ENCODE peak calls at places on chromosome 21, in five cellular contexts. I, X, Y, G and B are unnamed samples.

GRCh38 chr21:26777166-26777565 is 68.0 kb downstream of the ADAMTS1 start:
- DNase-seq in I (no peak), X (no peak), Y (no peak), G (no peak), B (no peak)

GRCh38 chr21:15841856-15842564 is 112.2 kb downstream of the USP25 start:
- DNase-seq in I (no peak), X (no peak), Y (no peak), G (peak), B (no peak)

GRCh38 chr21:26210614-26211013 is 40.0 kb upstream of the APP start:
- DNase-seq in I (no peak), X (no peak), Y (no peak), G (no peak), B (no peak)

GRCh38 chr21:26881504-26882228 is 36.5 kb upstream of the ADAMTS1 start:
- DNase-seq in I (no peak), X (no peak), Y (no peak), G (peak), B (no peak)

GRCh38 chr21:36478207-36478701 is 1.7 kb downstream of the CLDN14 start:
- DNase-seq in I (no peak), X (no peak), Y (peak), G (peak), B (no peak)

GRCh38 chr21:44623575-44623974 is 3.3 kb upstream of the KRTAP10-9 start:
- DNase-seq in I (no peak), X (no peak), Y (no peak), G (no peak), B (no peak)

GRCh38 chr21:28781602-28782274 is 210.9 kb downstream of the LTN1 start:
- DNase-seq in I (no peak), X (no peak), Y (no peak), G (peak), B (peak)

GRCh38 chr21:43917515-43918384 is 52.7 kb downstream of the AGPAT3 start:
- DNase-seq in I (peak), X (no peak), Y (no peak), G (no peak), B (peak)

GRCh38 chr21:37546949-37547614 is 180.5 kb downstream of the DYRK1A start:
- DNase-seq in I (no peak), X (no peak), Y (no peak), G (peak), B (peak)

GRCh38 chr21:33362044-33362555 is 37.3 kb downstream of the IFNAR1 start:
- DNase-seq in I (no peak), X (no peak), Y (no peak), G (no peak), B (no peak)
- TF ChIP-seq POLR2A in I (no peak), X (no peak), Y (no peak), G (no peak), B (peak)

GRCh38 chr21:42370894-42371654 is 4.7 kb upstream of the TFF1 start:
- DNase-seq in I (no peak), X (no peak), Y (no peak), G (no peak), B (no peak)
- TF ChIP-seq POLR2A in I (no peak), X (no peak), Y (no peak), G (no peak), B (no peak)

GRCh38 chr21:41166947-41167346 is 1.0 kb upstream of the BACE2 start:
- DNase-seq in I (no peak), X (peak), Y (no peak), G (no peak), B (no peak)

GRCh38 chr21:41169258-41169576 is 1.3 kb downstream of the BACE2 start:
- DNase-seq in I (no peak), X (no peak), Y (no peak), G (no peak), B (no peak)

GRCh38 chr21:41169701-41170100 is 1.7 kb downstream of the BACE2 start:
- DNase-seq in I (no peak), X (no peak), Y (no peak), G (no peak), B (no peak)

GRCh38 chr21:41168391-41169257 is 664 bp downstream of the BACE2 start:
- DNase-seq in I (peak), X (peak), Y (peak), G (peak), B (no peak)

DNA sequence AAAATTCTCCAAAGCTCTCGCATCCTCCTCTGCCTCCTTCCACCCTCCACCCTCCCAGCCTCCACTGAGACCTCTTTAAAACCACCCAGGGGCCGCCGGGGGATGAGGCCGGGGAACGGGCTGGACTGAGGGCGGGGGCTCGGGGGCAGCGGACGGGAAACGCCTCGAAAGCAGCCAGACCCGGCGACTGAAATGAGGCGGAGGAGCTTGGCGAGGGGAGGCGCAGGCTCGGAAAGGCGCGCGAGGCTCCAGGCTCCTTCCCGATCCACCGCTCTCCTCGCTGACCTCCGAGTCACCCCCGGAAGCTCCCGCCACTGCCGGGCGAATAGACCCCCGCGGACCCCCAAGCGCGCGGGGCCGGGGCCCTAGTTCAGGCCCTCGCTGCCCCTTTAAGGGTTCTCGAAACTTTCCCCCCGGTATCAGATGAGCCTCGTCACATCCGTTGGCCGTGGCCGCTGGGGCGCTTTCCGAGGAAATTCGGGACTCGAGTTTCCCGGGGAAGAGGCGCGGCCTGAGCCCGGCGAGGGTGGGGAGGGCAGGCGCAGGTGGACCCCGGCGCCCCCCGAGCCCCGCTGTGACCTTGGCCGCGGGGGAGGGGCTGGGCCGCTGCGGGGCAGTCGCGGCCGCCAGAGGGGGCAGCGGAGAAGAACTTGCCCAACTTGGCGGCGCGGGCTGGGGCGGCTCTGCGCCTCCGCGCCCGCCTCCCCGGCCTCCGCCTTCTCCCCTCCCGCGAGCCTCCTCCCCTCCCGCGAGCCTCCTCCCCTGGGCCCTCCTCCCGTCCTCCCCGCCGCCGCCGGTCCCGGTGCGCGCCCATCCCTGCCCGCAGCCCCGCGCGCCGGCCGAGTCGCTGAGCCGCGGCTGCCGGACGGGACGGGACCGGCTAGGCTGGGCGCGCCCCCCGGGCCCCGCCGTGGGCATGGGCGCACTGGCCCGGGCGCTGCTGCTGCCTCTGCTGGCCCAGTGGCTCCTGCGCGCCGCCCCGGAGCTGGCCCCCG is at the start of gene BACE2:
- DNase-seq in I (peak), X (peak), Y (peak), G (peak), B (peak)
- TF ChIP-seq POLR2A in I (no peak), X (peak), Y (no peak), G (no peak), B (no peak)

DNA sequence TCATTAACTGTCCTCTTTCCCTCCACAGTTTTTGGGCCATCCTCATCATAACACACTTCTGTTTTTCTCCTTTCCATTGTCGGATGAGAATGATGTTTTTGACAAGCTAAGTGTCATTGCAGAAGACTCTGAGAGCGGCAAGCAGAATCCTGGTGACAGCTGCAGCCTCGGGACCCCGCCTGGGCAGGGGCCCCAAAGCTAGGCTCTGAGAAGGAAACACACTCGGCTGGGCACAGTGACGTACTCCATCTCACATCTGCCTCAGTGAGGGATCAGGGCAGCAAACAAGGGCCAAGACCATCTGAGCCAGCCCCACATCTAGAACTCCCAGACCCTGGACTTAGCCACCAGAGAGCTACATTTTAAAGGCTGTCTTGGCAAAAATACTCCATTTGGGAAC is 28.6 kb upstream of the IFNAR1 start:
- DNase-seq in I (no peak), X (no peak), Y (no peak), G (no peak), B (no peak)
- TF ChIP-seq POLR2A in I (no peak), X (no peak), Y (no peak), G (no peak), B (no peak)

GRCh38 chr21:34887729-34888568 is 161.2 kb downstream of the RUNX1 start:
- DNase-seq in I (peak), X (peak), Y (peak), G (peak), B (peak)
- TF ChIP-seq POLR2A in I (no peak), X (no peak), Y (no peak), G (no peak), B (no peak)

GRCh38 chr21:45800339-45801080 is 157.0 kb downstream of the PCBP3 start:
- DNase-seq in I (no peak), X (no peak), Y (no peak), G (no peak), B (no peak)
- TF ChIP-seq POLR2A in I (no peak), X (no peak), Y (no peak), G (no peak), B (no peak)

GRCh38 chr21:32411366-32412161 is 942 bp upstream of the EVA1C start:
- DNase-seq in I (peak), X (peak), Y (no peak), G (peak), B (peak)
- TF ChIP-seq POLR2A in I (no peak), X (peak), Y (peak), G (peak), B (peak)

DNA sequence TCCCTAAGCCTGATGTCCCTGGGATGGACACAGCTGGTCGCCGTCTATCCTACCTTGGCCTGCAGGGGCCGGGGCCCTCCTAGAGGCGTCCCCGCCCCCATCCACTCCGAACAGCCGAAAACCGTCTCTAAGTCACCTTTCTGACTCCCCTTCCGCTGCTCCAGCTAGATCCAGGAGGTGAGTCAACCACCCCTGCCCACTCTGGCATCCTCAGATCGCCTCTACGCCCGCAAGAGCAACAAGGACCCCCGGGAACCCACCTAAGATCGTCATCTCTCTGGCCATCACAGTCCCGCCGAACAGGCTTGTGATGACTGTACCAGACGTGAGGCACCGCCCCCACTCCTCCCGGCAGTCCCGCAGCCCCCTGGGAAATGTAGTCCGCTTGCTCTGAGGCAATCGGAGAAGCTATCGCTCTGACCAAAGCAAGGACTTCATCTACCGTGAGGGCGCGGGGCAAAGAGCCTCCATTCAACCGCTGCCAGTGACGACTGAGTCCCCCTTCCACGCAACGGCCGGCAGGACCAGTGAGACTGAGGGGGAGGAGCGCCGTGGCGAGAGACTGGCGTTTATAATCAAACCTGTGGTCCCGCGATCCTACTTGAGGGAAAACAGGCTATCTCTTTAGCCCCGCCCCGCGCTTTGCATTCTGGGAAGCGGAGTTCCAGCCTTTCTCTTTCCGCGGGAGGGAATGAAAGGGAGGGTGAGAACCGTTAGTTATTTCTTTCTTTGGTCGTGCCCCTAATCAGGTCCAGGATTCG is at the start of gene HSPA13:
- DNase-seq in I (peak), X (peak), Y (peak), G (peak), B (peak)
- TF ChIP-seq POLR2A in I (no peak), X (peak), Y (peak), G (peak), B (peak)

DNA sequence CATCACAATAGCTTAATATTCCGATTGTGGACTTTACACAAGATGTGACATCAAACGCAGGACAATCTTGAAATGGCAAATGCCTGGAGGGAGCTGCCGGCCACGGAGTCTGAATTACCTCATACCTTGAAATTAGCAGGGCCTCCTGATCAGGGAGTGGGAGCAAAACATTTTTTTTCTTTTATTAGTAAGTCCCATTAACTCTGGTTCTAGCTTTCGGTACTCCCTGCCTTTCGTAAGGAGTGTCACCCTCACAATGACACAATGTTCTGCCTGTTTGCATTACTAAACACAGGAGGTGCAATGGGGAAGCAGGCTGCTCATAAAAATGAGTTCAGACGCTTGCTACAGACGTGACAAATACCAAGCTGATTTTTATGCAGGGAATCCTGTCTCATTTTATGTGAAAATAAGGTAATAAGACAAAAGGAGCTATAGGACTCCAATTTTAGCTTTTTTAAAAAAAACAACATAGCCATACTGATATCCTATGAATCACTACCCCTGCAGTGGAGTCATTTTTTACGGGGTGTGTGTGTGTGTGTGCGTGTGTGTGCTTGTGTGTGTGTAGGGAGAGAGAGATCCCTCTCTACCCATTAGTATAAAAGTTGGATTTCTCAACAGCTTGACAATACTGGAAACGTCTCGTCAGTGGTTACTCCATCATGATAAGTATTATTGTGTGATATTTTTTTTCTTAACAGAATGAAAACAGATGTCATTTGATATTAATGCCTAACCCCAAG is 205.1 kb upstream of the RUNX1 start:
- DNase-seq in I (no peak), X (no peak), Y (no peak), G (no peak), B (no peak)
- TF ChIP-seq POLR2A in I (no peak), X (no peak), Y (no peak), G (no peak), B (no peak)

GRCh38 chr21:38965910-38966504 is 160.3 kb downstream of the ETS2 start:
- DNase-seq in I (no peak), X (no peak), Y (peak), G (no peak), B (no peak)
- TF ChIP-seq POLR2A in I (no peak), X (no peak), Y (no peak), G (no peak), B (no peak)